ENCODE peak calls at places on chromosomes 3 and 15, in six cellular contexts. A is GM12892; D is GM03348; L is AG09319; P is GM12865; F is activated CD4-positive, alpha-beta T cell treated with anti-CD3 and anti-CD28 coated beads, Interleukin-2, amount 10 ng/mL, durations not matched to agents 7 days and 5 days. O is an unnamed sample.

GRCh38 chr3:134222835-134223234 is 27.8 kb downstream of the RYK start:
- DNase-seq in P (no peak), L (no peak), F (no peak), D (no peak), A (no peak), O (no peak)

GRCh38 chr15:84598250-84598649 is 2.6 kb upstream of the ZSCAN2 start:
- DNase-seq in D (no peak), P (peak; percentile 80), L (no peak), F (peak; percentile 56), A (no peak), O (peak; percentile 30)

GRCh38 chr15:60215225-60215963 is 182.4 kb downstream of the ANXA2 start:
- DNase-seq in L (no peak), A (no peak), D (no peak), P (no peak), F (no peak), O (no peak)

GRCh38 chr3:157572559-157573270 is 69.5 kb upstream of the VEPH1 start:
- DNase-seq in P (peak; percentile 61), D (peak; percentile 52), A (peak; percentile 14), F (peak; percentile 33), L (no peak), O (no peak)

GRCh38 chr15:78298983-78299301 is 467 bp downstream of the SKIC8 start:
- DNase-seq in A (no peak), D (peak; percentile 46), F (no peak), L (no peak), P (peak; percentile 24), O (no peak)

GRCh38 chr3:36606871-36607765 is 157.2 kb downstream of the DCLK3 start:
- DNase-seq in D (no peak), P (no peak), A (no peak), L (no peak), F (no peak), O (no peak)

GRCh38 chr3:172958565-172958964 is 182.5 kb downstream of the SPATA16 start:
- DNase-seq in A (no peak), D (no peak), F (no peak), L (no peak), P (no peak), O (no peak)

GRCh38 chr3:148227534-148227933 is 470.2 kb upstream of the AGTR1 start:
- DNase-seq in F (no peak), L (no peak), P (no peak), D (no peak), A (no peak), O (no peak)

GRCh38 chr3:124785966-124786365 is 55.7 kb downstream of the UMPS start:
- DNase-seq in A (no peak), P (no peak), L (no peak), D (no peak), F (no peak), O (no peak)

GRCh38 chr15:65951007-65951406 is 81.7 kb downstream of the RAB11A start:
- DNase-seq in D (no peak), F (no peak), A (no peak), L (no peak), P (no peak), O (no peak)

GRCh38 chr15:34855397-34855796 is 60.0 kb upstream of the ACTC1 start:
- DNase-seq in D (peak; percentile 6), F (no peak), A (no peak), P (no peak), L (peak; percentile 41), O (no peak)

GRCh38 chr15:71708052-71708432 is 102.3 kb upstream of the NR2E3 start:
- DNase-seq in F (no peak), P (no peak), D (no peak), A (no peak), L (no peak), O (no peak)

GRCh38 chr3:53811143-53811915 is 34.9 kb downstream of the CHDH start:
- DNase-seq in P (no peak), A (no peak), F (no peak), D (no peak), L (no peak), O (no peak)

GRCh38 chr15:34284937-34285336 is 52.6 kb downstream of the SLC12A6 start:
- DNase-seq in P (no peak), L (no peak), F (no peak), A (no peak), D (no peak), O (no peak)

GRCh38 chr15:66995257-66995656 is 70.1 kb upstream of the SMAD3 start:
- DNase-seq in P (no peak), D (no peak), L (no peak), A (no peak), F (no peak), O (no peak)

GRCh38 chr3:71063768-71064287 is 519.7 kb downstream of the FOXP1 start:
- DNase-seq in D (peak; percentile 32), L (no peak), P (no peak), A (no peak), F (peak; percentile 42), O (peak; percentile 68)

GRCh38 chr15:33963831-33964664 is 4.2 kb upstream of the CHRM5 start:
- DNase-seq in F (peak; percentile 6), P (peak; percentile 56), L (peak; percentile 2), A (no peak), D (peak; percentile 56), O (no peak)

GRCh38 chr3:141231923-141232861 is 567 bp downstream of the PXYLP1 start:
- DNase-seq in F (peak; percentile 23), L (no peak), D (peak; percentile 45), P (peak; percentile 20), A (peak; percentile 27), O (no peak)

GRCh38 chr3:90145094-90145810 is 1037.8 kb downstream of the EPHA3 start:
- DNase-seq in D (no peak), P (no peak), A (no peak), F (no peak), L (no peak), O (no peak)

O was measured in stimulated activated naive B cell treated with anti-CD40 and anti-IgM and Interleukin-4, amounts not matched to agents 10 μg/mL and 1 μg/mL and 100 μg/mL, for 72 hours.